ENCODE peak calls at places on chromosome 19, in five cellular contexts. L is NCI-H1048; O is NCI-H2171; A is stimulated activated CD8-positive, alpha-beta memory T cell treated with anti-CD3 and anti-CD28 coated beads, Interleukin-2, amount 100 ng/mL, for 1 hour; B is AG04450. R is an unnamed sample.

GRCh38 chr19:31110331-31110730 is 238.9 kb downstream of the TSHZ3 start:
- DNase-seq in L (no peak), O (no peak), A (no peak), B (no peak), R (no peak)

GRCh38 chr19:8445488-8446001 is 770 bp downstream of the HNRNPM start:
- DNase-seq in L (peak), O (no peak), A (peak), B (no peak), R (peak)

GRCh38 chr19:15393963-15394362 is 14.4 kb upstream of the AKAP8 start:
- DNase-seq in L (no peak), O (no peak), A (no peak), B (no peak), R (no peak)

GRCh38 chr19:3710265-3710812 is 2.2 kb downstream of the TJP3 start:
- DNase-seq in L (no peak), O (peak), A (no peak), B (no peak), R (peak)

GRCh38 chr19:961866-962620 is 22.1 kb upstream of the WDR18 start:
- DNase-seq in L (no peak), O (peak), A (no peak), B (no peak), R (no peak)

GRCh38 chr19:33492951-33493350 is 28.6 kb downstream of the PEPD start:
- DNase-seq in L (no peak), O (no peak), A (no peak), B (no peak), R (no peak)

GRCh38 chr19:39845621-39846175 is 481 bp downstream of the FBL start:
- DNase-seq in L (no peak), O (peak), A (no peak), B (no peak), R (no peak)

GRCh38 chr19:574658-575526 is 2.5 kb downstream of the BSG start:
- DNase-seq in L (no peak), O (no peak), A (no peak), B (no peak), R (peak)

GRCh38 chr19:1222394-1222793 is 15.4 kb downstream of the CBARP start:
- DNase-seq in L (no peak), O (no peak), A (no peak), B (no peak), R (no peak)

GRCh38 chr19:7685546-7686445 is 5.2 kb downstream of the TRAPPC5 start:
- DNase-seq in L (no peak), O (no peak), A (no peak), B (no peak), R (no peak)

GRCh38 chr19:37719111-37719926 is at the start of gene ZNF607:
- DNase-seq in L (peak), O (peak), A (peak), B (peak), R (peak)

GRCh38 chr19:35908977-35909683 is 1.0 kb upstream of the TYROBP start:
- DNase-seq in L (no peak), O (no peak), A (no peak), B (no peak), R (peak)

GRCh38 chr19:39677931-39678889 is 22.5 kb downstream of the LGALS16 start:
- DNase-seq in L (no peak), O (no peak), A (no peak), B (no peak), R (no peak)